ENCODE peak calls at places on chromosomes 12 and 14, in seven cellular contexts. M is OCI-LY7, I is HCT116, Z is AG10803, Q is MM.1S, F is Panc1, V is coronary artery. E is an unnamed sample.

GRCh38 chr14:55107766-55108554 is 21.1 kb upstream of the LGALS3 start:
- DNase-seq in Q (no peak), V (peak), F (no peak), I (peak), M (no peak), Z (peak), E (peak)

GRCh38 chr14:46651526-46652144 is at the start of gene RPL10L:
- DNase-seq in V (no peak), I (no peak), Q (no peak), M (no peak), F (no peak), Z (no peak), E (no peak)

GRCh38 chr12:110199360-110200123 is 75.4 kb downstream of the IFT81 start:
- DNase-seq in I (no peak), Q (peak), V (no peak), M (peak), F (no peak), Z (peak), E (no peak)

GRCh38 chr14:102554835-102555819 is 37.3 kb upstream of the RCOR1 start:
- DNase-seq in M (no peak), I (no peak), V (no peak), F (no peak), Q (peak), Z (peak), E (peak)

GRCh38 chr12:5560242-5560641 is 128.3 kb downstream of the NTF3 start:
- DNase-seq in Z (no peak), Q (no peak), M (no peak), F (no peak), I (no peak), V (no peak), E (no peak)

GRCh38 chr12:91628656-91629055 is 446.0 kb upstream of the DCN start:
- DNase-seq in Z (peak), Q (no peak), I (no peak), F (no peak), M (no peak), V (no peak), E (no peak)

GRCh38 chr14:101775756-101776292 is 14.3 kb downstream of the PPP2R5C start:
- DNase-seq in V (no peak), I (no peak), Z (no peak), Q (no peak), F (no peak), M (peak), E (no peak)

GRCh38 chr12:65025070-65025469 is 96.0 kb downstream of the WIF1 start:
- DNase-seq in F (no peak), M (no peak), V (no peak), Z (no peak), Q (no peak), I (no peak), E (no peak)

GRCh38 chr14:32469388-32470160 is 140.5 kb downstream of the AKAP6 start:
- DNase-seq in Z (peak), Q (peak), M (peak), V (no peak), F (peak), I (peak), E (no peak)

GRCh38 chr12:7144414-7145120 is 14.4 kb downstream of the CLSTN3 start:
- DNase-seq in V (no peak), F (no peak), Q (peak), I (peak), Z (peak), M (peak), E (no peak)

GRCh38 chr12:112219195-112219594 is 93.8 kb downstream of the TRAFD1 start:
- DNase-seq in Z (no peak), I (no peak), M (no peak), F (no peak), Q (no peak), V (no peak), E (no peak)
- TF ChIP-seq CTCF in Z (no peak), I (no peak), M (no peak), F (no peak), Q (no peak), V (no peak), E (no peak)

GRCh38 chr12:131094831-131095805 is 141.4 kb downstream of the ADGRD1 start:
- DNase-seq in I (no peak), Z (no peak), M (no peak), Q (no peak), V (peak), F (no peak), E (no peak)

GRCh38 chr12:131092911-131093901 is 139.5 kb downstream of the ADGRD1 start:
- DNase-seq in M (peak), V (peak), I (no peak), Q (peak), Z (no peak), F (no peak), E (peak)

GRCh38 chr12:131095826-131096680 is 142.3 kb downstream of the ADGRD1 start:
- DNase-seq in I (no peak), M (no peak), Q (no peak), Z (no peak), V (peak), F (no peak), E (peak)

GRCh38 chr12:131091976-131092691 is 138.4 kb downstream of the ADGRD1 start:
- DNase-seq in Z (no peak), M (no peak), F (no peak), I (no peak), V (peak), Q (no peak), E (no peak)

GRCh38 chr12:131093971-131094830 is 140.5 kb downstream of the ADGRD1 start:
- DNase-seq in M (no peak), F (no peak), Z (no peak), Q (no peak), V (peak), I (no peak), E (no peak)
- H3K4me3 ChIP-seq in M (no peak), F (no peak), Z (no peak), Q (no peak), V (no peak), I (no peak), E (no peak)

GRCh38 chr12:107992016-107992415 is 137.1 kb upstream of the WSCD2 start:
- DNase-seq in M (no peak), F (no peak), Z (no peak), V (no peak), I (no peak), Q (no peak), E (no peak)

GRCh38 chr12:107986183-107986582 is 142.9 kb upstream of the WSCD2 start:
- DNase-seq in Z (no peak), M (no peak), V (no peak), F (no peak), Q (no peak), I (no peak), E (no peak)

GRCh38 chr12:107992870-107993451 is 136.1 kb upstream of the WSCD2 start:
- DNase-seq in F (peak), Z (peak), I (peak), M (peak), V (no peak), Q (peak), E (no peak)

GRCh38 chr12:107984973-107985372 is 144.1 kb upstream of the WSCD2 start:
- DNase-seq in I (no peak), Z (no peak), Q (no peak), M (no peak), V (no peak), F (no peak), E (no peak)

DNA sequence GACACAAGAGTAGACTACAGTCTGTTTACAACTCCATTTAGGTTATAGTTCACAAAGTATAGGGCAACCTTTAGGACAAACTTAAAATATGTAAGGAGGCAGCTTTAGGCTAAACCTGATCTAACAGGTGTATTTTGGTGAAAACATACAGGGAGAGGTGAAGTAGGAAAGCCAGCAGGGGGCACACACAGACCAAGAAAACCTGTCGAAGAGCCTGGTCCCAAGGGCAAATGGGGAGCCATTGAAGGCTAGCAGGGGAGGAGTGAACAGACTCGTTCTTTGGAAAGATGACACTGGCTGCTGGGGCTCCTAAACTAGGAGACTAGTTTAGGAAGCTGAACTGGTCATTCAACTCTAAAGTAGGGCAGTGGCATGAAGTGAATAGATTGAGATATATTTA is 138.8 kb upstream of the WSCD2 start:
- DNase-seq in M (peak), Q (peak), Z (no peak), I (peak), F (no peak), V (no peak), E (no peak)
- TF ChIP-seq CTCF in M (peak), Q (peak), Z (peak), I (peak), F (peak), V (no peak), E (no peak)

GRCh38 chr14:68968051-68968450 is 11.1 kb downstream of the ACTN1 start:
- DNase-seq in M (no peak), I (no peak), F (no peak), Z (no peak), V (no peak), Q (no peak), E (peak)
- H3K4me3 ChIP-seq in M (no peak), I (no peak), F (no peak), Z (no peak), V (peak), Q (no peak), E (no peak)

GRCh38 chr12:25186788-25187397 is 8.1 kb downstream of the DNAI7 start:
- DNase-seq in M (no peak), I (no peak), V (no peak), Z (no peak), Q (peak), F (no peak), E (no peak)

GRCh38 chr12:25184132-25184531 is 10.8 kb downstream of the DNAI7 start:
- DNase-seq in Q (no peak), Z (no peak), F (no peak), I (no peak), M (no peak), V (no peak), E (no peak)

GRCh38 chr12:25186038-25186787 is 8.7 kb downstream of the DNAI7 start:
- DNase-seq in Z (no peak), F (no peak), Q (peak), V (no peak), M (peak), I (no peak), E (no peak)

GRCh38 chr12:25187781-25188180 is 7.2 kb downstream of the DNAI7 start:
- DNase-seq in M (no peak), Z (peak), I (no peak), F (no peak), V (no peak), Q (no peak), E (no peak)

GRCh38 chr12:25182765-25183164 is 12.2 kb downstream of the DNAI7 start:
- DNase-seq in F (no peak), M (no peak), Z (no peak), V (no peak), I (no peak), Q (no peak), E (no peak)
- TF ChIP-seq CTCF in F (no peak), M (no peak), Z (no peak), V (no peak), I (no peak), Q (no peak), E (no peak)

GRCh38 chr12:106360400-106360994 is 2.9 kb downstream of the POLR3B start:
- DNase-seq in Z (no peak), Q (no peak), V (no peak), I (no peak), M (no peak), F (no peak), E (no peak)

GRCh38 chr12:106357549-106358409 is at the start of gene POLR3B:
- DNase-seq in M (peak), F (peak), Q (peak), Z (peak), I (peak), V (peak), E (peak)

GRCh38 chr12:106358410-106359241 is 1.1 kb downstream of the POLR3B start:
- DNase-seq in Q (no peak), M (peak), F (no peak), I (no peak), V (peak), Z (no peak), E (no peak)

GRCh38 chr12:106362971-106363370 is 5.4 kb downstream of the POLR3B start:
- DNase-seq in Q (no peak), F (no peak), M (no peak), Z (no peak), I (no peak), V (no peak), E (no peak)

GRCh38 chr12:106359620-106360399 is 2.3 kb downstream of the POLR3B start:
- DNase-seq in I (no peak), Z (no peak), M (no peak), V (no peak), Q (no peak), F (no peak), E (no peak)
- H3K4me3 ChIP-seq in I (no peak), Z (no peak), M (no peak), V (no peak), Q (no peak), F (no peak), E (no peak)

DNA sequence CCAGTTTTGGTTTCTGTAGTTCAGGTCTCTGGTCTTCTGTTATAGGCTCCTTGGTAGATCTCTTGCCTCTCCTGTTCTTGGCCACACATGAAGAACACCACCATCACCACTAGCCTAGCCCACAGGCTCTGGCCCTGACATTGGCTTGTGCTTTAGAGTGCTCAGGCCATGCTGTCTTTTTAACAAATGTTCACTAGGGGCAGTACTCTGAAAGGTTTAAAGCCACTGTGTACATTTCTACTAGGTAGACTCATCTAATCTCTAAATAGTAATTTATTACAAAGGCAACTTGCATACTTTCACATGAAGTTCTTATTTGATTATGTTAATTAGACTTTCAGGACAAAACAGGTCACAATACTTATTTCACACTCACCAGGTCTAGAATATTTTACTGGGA is 38.3 kb downstream of the PDE6H start:
- DNase-seq in V (no peak), M (peak), Q (peak), I (no peak), F (no peak), Z (no peak), E (no peak)
- TF ChIP-seq CTCF in V (no peak), M (peak), Q (peak), I (peak), F (peak), Z (peak), E (no peak)

DNA sequence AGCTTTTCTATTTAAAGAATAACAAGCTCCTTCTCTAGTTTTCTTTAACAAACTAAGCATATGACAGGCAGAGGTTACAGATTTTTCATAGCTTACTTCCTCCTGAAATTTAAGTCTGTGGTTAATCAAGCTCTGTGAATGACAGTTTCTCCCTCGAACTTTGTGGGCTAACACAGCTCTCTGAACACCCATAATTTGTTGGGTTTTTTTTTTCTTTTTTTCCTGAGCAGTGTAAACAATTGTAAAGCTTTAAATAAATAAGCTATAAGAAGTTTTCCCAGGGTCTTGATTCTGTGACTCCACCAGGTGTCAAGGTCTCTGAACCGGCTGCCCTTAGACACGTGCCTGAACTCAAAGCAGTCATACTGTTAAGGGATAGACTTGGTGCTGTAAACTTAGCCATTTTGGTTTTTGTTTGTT is 128.1 kb upstream of the AMIGO2 start:
- DNase-seq in F (no peak), Z (no peak), I (no peak), V (no peak), Q (peak), M (peak), E (no peak)
- H3K4me3 ChIP-seq in F (no peak), Z (no peak), I (no peak), V (no peak), Q (peak), M (peak), E (no peak)

E was measured in pancreas.